ENCODE peak calls at places on chromosome 3, in nine cellular contexts. N is adrenal gland, T is endothelial cell of umbilical vein, D is heart left ventricle, F is IMR-90, U is ovary, C is body of pancreas, W is lower leg skin, G is GM12892. A is an unnamed sample.

GRCh38 chr3:23202203-23202920 is 765 bp upstream of the UBE2E2 start:
- DNase-seq in W (peak), G (no peak), N (peak), T (peak), U (peak), C (peak), F (peak), D (no peak), A (peak)

GRCh38 chr3:140386357-140387100 is 291.3 kb upstream of the TRIM42 start:
- DNase-seq in G (no peak), U (peak), N (peak), D (no peak), T (no peak), F (no peak), W (no peak), C (peak), A (no peak)

GRCh38 chr3:46442591-46443530 is 21.8 kb downstream of the LTF start:
- DNase-seq in U (no peak), N (no peak), G (no peak), D (no peak), W (peak), T (no peak), C (peak), F (no peak), A (no peak)

GRCh38 chr3:87311309-87311708 is 34.9 kb upstream of the POU1F1 start:
- DNase-seq in T (no peak), U (no peak), F (no peak), D (no peak), G (no peak), W (no peak), C (no peak), N (no peak), A (peak)

GRCh38 chr3:131714585-131715220 is 211.9 kb upstream of the MRPL3 start:
- DNase-seq in N (no peak), U (no peak), T (no peak), C (no peak), G (peak), W (no peak), D (no peak), F (no peak), A (no peak)

GRCh38 chr3:35393916-35394315 is 245.4 kb upstream of the ARPP21 start:
- DNase-seq in U (no peak), C (no peak), T (no peak), N (no peak), W (no peak), D (no peak), G (no peak), F (no peak), A (no peak)

GRCh38 chr3:184176377-184177330 is 2.0 kb downstream of the AP2M1 start:
- DNase-seq in D (peak), F (peak), N (peak), G (no peak), T (peak), C (peak), U (peak), W (peak), A (peak)

GRCh38 chr3:55481918-55482495 is 5.1 kb downstream of the WNT5A start:
- DNase-seq in W (no peak), D (peak), N (no peak), C (peak), F (peak), T (no peak), G (no peak), U (peak), A (no peak)

GRCh38 chr3:108406661-108407206 is 103.7 kb downstream of the MYH15 start:
- DNase-seq in F (peak), C (peak), U (no peak), G (no peak), N (peak), T (peak), W (no peak), D (no peak), A (peak)

GRCh38 chr3:179260949-179261765 is 10.2 kb upstream of the KCNMB3 start:
- DNase-seq in W (peak), N (peak), T (peak), D (peak), F (peak), U (peak), G (peak), C (peak), A (peak)

GRCh38 chr3:181596126-181596525 is 115.6 kb upstream of the SOX2 start:
- DNase-seq in F (no peak), W (no peak), C (no peak), T (no peak), U (no peak), N (no peak), D (no peak), G (no peak), A (no peak)

GRCh38 chr3:42216302-42216701 is 49.7 kb downstream of the CCK start:
- DNase-seq in C (no peak), N (no peak), F (no peak), D (no peak), G (no peak), U (no peak), T (no peak), W (no peak), A (no peak)

GRCh38 chr3:58251653-58252052 is 14.1 kb downstream of the ABHD6 start:
- DNase-seq in D (no peak), W (no peak), F (no peak), C (no peak), G (no peak), N (no peak), U (no peak), T (no peak), A (no peak)

GRCh38 chr3:58250093-58250707 is 12.6 kb downstream of the ABHD6 start:
- DNase-seq in G (no peak), D (no peak), N (no peak), W (no peak), T (peak), F (no peak), C (no peak), U (no peak), A (no peak)

GRCh38 chr3:58254144-58254543 is 16.6 kb downstream of the ABHD6 start:
- DNase-seq in D (no peak), G (no peak), W (no peak), T (no peak), C (no peak), N (no peak), F (no peak), U (no peak), A (no peak)

GRCh38 chr3:58246148-58247051 is 8.8 kb downstream of the ABHD6 start:
- DNase-seq in T (no peak), F (no peak), C (no peak), D (peak), U (no peak), N (no peak), W (peak), G (no peak), A (no peak)

DNA sequence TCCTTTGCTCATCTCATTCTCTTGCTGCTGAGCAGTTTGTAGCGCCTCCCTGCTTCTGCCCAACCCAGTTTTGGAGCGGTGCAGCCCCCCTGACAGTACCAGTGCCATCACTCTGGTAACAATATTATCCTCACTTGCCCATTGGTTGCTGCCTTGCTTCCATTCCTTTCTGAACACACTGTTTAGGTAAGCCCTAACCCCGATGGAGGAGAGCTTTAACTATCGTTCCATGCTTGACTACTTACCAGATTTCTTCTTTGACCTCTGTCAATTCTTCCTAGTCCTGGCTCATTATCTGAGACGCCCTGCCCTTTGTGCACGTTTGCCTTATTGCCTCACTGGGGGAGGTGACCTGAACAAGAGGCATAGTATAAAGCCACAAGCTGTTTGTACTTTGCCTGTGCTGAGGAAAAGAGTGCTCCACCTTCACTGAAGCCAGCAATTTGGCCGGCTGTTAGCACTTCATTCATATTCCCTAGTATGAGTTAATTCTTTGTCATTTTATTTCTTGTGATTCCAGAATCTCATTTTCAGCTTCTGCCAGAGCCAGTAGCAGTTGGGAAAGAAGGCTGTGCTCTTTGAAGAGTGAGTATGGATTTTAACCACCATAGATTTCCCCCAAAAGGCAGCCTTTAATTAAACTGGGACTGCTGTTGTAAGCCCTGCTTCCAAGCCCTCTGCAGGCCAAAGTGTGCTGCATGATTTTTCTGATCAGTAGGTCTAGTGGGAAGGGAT is 11.9 kb downstream of the ABHD6 start:
- DNase-seq in D (no peak), W (no peak), N (no peak), F (no peak), C (no peak), G (no peak), U (no peak), T (peak), A (no peak)
- TF ChIP-seq POLR2A in D (no peak), W (no peak), N (no peak), F (no peak), C (no peak), G (no peak), U (no peak), T (no peak), A (no peak)

GRCh38 chr3:157092219-157092618 is 67.7 kb downstream of the CCNL1 start:
- DNase-seq in G (no peak), N (no peak), W (no peak), C (no peak), T (no peak), D (no peak), F (no peak), U (no peak), A (no peak)
- TF ChIP-seq POLR2A in G (no peak), N (no peak), W (no peak), C (no peak), T (no peak), D (no peak), F (no peak), U (no peak), A (no peak)

GRCh38 chr3:141485578-141486415 is 1.0 kb upstream of the RASA2 start:
- DNase-seq in F (peak), T (peak), N (no peak), W (no peak), C (no peak), G (no peak), U (no peak), D (no peak), A (peak)

GRCh38 chr3:141486735-141487418 is at the start of gene RASA2:
- DNase-seq in U (peak), W (peak), C (peak), T (peak), N (peak), F (peak), G (peak), D (peak), A (peak)

GRCh38 chr3:141489184-141489583 is 2.4 kb downstream of the RASA2 start:
- DNase-seq in C (no peak), G (no peak), N (no peak), W (no peak), F (no peak), U (no peak), D (no peak), T (no peak), A (no peak)

GRCh38 chr3:141486416-141486734 is 452 bp upstream of the RASA2 start:
- DNase-seq in N (no peak), U (no peak), C (no peak), G (no peak), D (no peak), F (peak), W (no peak), T (no peak), A (peak)

DNA sequence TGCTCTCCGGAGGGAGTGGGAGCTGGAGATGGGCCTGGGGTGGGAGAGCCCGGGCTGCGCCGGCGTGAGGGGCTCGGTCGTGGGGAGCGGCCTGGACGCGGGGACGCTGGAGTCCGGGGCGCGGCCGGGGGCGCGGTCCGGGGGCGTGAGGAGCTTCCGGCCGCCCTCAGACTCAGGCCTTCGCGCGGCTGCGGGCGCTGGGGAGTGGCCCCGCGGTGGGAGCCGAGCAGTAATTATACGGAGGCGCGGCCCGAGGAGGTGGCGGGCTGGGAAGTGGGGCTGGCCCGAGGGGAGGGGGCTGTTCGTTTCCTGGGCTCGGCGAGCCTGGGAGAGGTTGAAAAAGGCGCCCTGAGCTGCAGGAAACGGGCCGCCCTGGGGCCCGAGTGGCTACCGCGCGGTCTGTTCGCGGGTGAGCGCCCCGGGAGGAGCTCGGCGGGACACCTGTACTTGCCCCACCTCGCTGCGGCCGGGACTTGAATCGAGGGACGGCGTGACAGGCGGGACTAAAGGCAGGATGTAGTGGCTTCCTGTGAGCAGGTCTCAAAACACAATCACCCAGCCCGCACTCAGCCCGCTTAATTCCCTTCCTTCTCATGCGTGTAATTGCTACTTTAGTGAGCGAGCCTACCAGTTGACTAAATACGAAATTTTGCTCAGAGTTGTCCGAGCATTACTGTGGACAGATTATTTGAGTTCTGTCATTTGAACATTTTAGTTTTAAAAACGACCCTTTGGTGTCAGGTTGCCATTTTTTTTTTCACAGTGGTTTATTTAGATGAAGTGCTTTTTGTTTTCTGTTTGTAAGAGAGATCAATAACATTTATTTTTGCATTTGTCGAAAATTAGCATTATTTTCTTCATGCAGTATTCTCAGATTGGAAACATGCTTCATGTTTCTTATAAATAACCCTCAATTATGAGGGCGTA is 855 bp downstream of the RASA2 start:
- DNase-seq in C (peak), U (peak), F (peak), W (peak), G (peak), D (peak), T (peak), N (peak), A (peak)
- TF ChIP-seq POLR2A in C (peak), U (no peak), F (no peak), W (no peak), G (peak), D (peak), T (peak), N (no peak), A (no peak)

GRCh38 chr3:194999491-194999890 is 271.5 kb downstream of the XXYLT1 start:
- DNase-seq in C (no peak), G (no peak), D (no peak), F (no peak), W (peak), T (no peak), N (no peak), U (no peak), A (no peak)
- TF ChIP-seq POLR2A in C (no peak), G (no peak), D (no peak), F (no peak), W (no peak), T (no peak), N (no peak), U (no peak), A (no peak)

GRCh38 chr3:9976736-9977709 is 9.6 kb downstream of the EMC3 start:
- DNase-seq in W (peak), U (peak), F (peak), C (peak), D (peak), G (no peak), N (peak), T (peak), A (peak)
- TF ChIP-seq POLR2A in W (no peak), U (no peak), F (no peak), C (no peak), D (no peak), G (no peak), N (no peak), T (no peak), A (no peak)

GRCh38 chr3:138173769-138174420 is 826 bp downstream of the DBR1 start:
- DNase-seq in G (no peak), U (no peak), F (no peak), T (no peak), W (no peak), D (no peak), N (no peak), C (no peak), A (no peak)

GRCh38 chr3:138172625-138173024 is 2.1 kb downstream of the DBR1 start:
- DNase-seq in G (no peak), U (no peak), T (no peak), F (no peak), C (no peak), W (no peak), D (no peak), N (no peak), A (no peak)

GRCh38 chr3:138180375-138181029 is 5.8 kb upstream of the DBR1 start:
- DNase-seq in W (no peak), C (peak), N (peak), F (peak), D (no peak), T (peak), U (no peak), G (no peak), A (no peak)

DNA sequence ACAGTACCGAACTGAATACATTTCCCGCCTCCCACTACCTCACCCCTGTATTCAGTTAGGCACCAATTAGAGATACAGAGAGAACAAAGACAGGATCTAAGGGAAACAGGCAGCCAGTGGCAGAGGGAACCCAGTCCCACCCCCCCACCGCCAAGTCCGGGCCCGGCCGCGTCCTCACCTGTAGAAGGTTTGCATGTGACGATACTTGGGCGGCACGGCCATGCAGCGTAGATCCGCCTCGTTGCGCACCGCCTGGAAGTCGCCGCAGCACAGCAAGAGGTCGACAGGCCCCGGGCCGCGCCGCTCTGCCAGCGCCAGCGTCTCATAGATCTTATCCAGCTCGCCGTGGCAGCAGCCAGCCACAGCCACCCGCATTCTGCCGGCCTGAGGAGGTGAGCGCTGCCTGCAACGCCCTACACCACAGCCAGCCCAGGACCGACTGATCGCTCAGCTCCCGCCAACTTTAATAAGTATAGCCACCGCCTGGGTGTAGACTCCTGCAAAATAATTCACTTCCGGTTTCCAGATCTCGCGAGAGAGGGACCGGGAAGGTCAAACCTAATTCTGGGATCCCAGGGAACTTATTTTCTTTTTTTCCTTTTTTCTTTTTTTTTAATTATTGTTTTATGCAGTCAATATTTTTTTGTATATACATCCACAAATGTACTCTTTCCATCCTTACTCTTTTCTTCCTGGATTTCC is at the start of gene DBR1:
- DNase-seq in G (peak), C (peak), T (peak), U (peak), F (peak), W (peak), D (peak), N (peak), A (peak)
- TF ChIP-seq POLR2A in G (peak), C (peak), T (peak), U (peak), F (peak), W (no peak), D (peak), N (peak), A (peak)

GRCh38 chr3:58071480-58071971 is 63.3 kb downstream of the FLNB start:
- DNase-seq in F (no peak), U (no peak), T (no peak), W (peak), G (no peak), C (peak), D (no peak), N (no peak), A (no peak)
- TF ChIP-seq POLR2A in F (no peak), U (no peak), T (no peak), W (no peak), G (no peak), C (no peak), D (no peak), N (no peak), A (no peak)

DNA sequence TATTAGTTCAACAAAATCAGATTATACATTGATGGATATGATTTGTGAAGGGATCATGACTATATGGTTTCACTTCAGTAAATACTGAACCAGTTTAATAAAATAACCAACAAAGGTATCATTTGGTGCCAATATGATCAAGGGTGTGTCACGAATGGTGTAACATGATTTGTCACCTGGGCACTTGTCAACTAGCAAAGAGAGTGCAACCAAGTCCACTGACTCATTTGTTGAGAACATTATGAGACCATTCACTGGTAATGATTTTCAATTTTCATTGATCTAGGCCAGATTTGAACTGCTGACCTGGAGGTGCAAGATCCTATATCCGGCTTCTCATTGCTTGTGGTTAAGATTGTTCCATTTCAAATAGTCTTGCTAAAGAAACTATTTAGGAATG is 1037.9 kb downstream of the ROBO2 start:
- DNase-seq in T (no peak), D (no peak), U (no peak), F (no peak), N (no peak), C (no peak), W (no peak), G (no peak), A (no peak)
- TF ChIP-seq POLR2A in T (no peak), D (no peak), U (no peak), F (no peak), N (no peak), C (no peak), W (no peak), G (no peak), A (no peak)

DNA sequence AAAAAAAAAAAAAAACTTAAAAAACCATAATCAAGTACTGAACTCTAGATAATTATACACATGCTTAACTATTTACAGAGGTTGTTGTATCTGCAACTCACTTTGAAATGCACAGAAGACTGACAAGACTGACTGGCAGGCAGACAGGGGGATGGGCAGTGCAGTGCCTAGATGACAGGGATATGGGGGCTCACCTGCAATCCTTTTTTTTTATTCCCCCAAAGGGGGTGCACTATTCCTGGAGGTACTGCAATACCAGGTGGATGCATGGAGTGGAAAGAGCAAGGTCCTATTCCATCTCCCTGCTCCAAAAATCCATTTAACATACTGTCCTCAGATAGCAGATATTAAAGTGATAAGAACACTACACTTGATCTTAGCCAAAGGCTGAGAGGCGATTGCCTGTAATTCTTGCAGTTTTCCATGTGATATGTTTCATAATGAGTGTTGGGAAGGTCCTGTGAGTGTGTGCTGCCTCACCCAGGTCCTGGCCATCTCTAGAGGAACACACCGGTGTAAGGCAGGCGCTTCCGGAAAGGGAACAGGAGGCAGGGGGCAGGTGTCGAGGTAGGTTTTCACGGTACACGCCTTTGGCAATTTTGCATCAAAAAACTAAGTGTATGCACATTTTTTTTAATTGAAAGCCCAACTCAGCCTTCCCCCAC is 22.7 kb downstream of the SEC61A1 start:
- DNase-seq in C (no peak), T (no peak), D (no peak), W (no peak), G (no peak), N (peak), F (no peak), U (no peak), A (no peak)
- TF ChIP-seq POLR2A in C (no peak), T (no peak), D (no peak), W (no peak), G (no peak), N (no peak), F (no peak), U (no peak), A (no peak)

A was measured in H54.